ENCODE peak calls at places on chromosome 4, in nine cellular contexts. One of them, this sample, is unnamed.

GRCh38 chr4:2354127-2354526 is 64.3 kb downstream of the ZFYVE28 start:
- DNase-seq in Caki2: no peak
- DNase-seq in sciatic nerve: peak; percentile 33
- DNase-seq in AG20443: peak; percentile 56
- DNase-seq in RWPE2: no peak
- DNase-seq in GM12865: no peak
- DNase-seq in neural crest cell: no peak
- DNase-seq in NCI-H1694 treated with DMSO at 0.1 percent for 48 hours: no peak
- DNase-seq in PC-3: no peak
- DNase-seq in this sample: peak; percentile 18

GRCh38 chr4:5539584-5539983 is 168.8 kb downstream of the EVC2 start:
- DNase-seq in neural crest cell: no peak
- DNase-seq in PC-3: no peak
- DNase-seq in NCI-H1694 treated with DMSO at 0.1 percent for 48 hours: no peak
- DNase-seq in AG20443: no peak
- DNase-seq in RWPE2: no peak
- DNase-seq in sciatic nerve: no peak
- DNase-seq in GM12865: no peak
- DNase-seq in Caki2: no peak
- DNase-seq in this sample: no peak

GRCh38 chr4:156941940-156942548 is 29.6 kb downstream of the PDGFC start:
- DNase-seq in neural crest cell: peak; percentile 17
- DNase-seq in RWPE2: peak; percentile 89
- DNase-seq in Caki2: peak; percentile 84
- DNase-seq in GM12865: no peak
- DNase-seq in PC-3: peak; percentile 90
- DNase-seq in AG20443: no peak
- DNase-seq in sciatic nerve: no peak
- DNase-seq in NCI-H1694 treated with DMSO at 0.1 percent for 48 hours: no peak
- DNase-seq in this sample: peak; percentile 81

GRCh38 chr4:120156115-120156718 is 89.6 kb upstream of the MAD2L1 start:
- DNase-seq in NCI-H1694 treated with DMSO at 0.1 percent for 48 hours: peak; percentile 31
- DNase-seq in Caki2: peak; percentile 22
- DNase-seq in AG20443: peak; percentile 14
- DNase-seq in PC-3: peak; percentile 75
- DNase-seq in neural crest cell: peak; percentile 41
- DNase-seq in GM12865: peak; percentile 82
- DNase-seq in sciatic nerve: no peak
- DNase-seq in RWPE2: no peak
- DNase-seq in this sample: peak; percentile 86

GRCh38 chr4:128924951-128925350 is 115.5 kb downstream of the JADE1 start:
- DNase-seq in sciatic nerve: no peak
- DNase-seq in PC-3: no peak
- DNase-seq in NCI-H1694 treated with DMSO at 0.1 percent for 48 hours: no peak
- DNase-seq in neural crest cell: no peak
- DNase-seq in Caki2: no peak
- DNase-seq in GM12865: no peak
- DNase-seq in RWPE2: no peak
- DNase-seq in AG20443: no peak
- DNase-seq in this sample: peak; percentile 68

GRCh38 chr4:15912961-15913630 is 25.4 kb downstream of the FGFBP1 start:
- DNase-seq in NCI-H1694 treated with DMSO at 0.1 percent for 48 hours: no peak
- DNase-seq in sciatic nerve: no peak
- DNase-seq in neural crest cell: no peak
- DNase-seq in RWPE2: no peak
- DNase-seq in PC-3: no peak
- DNase-seq in Caki2: peak; percentile 82
- DNase-seq in AG20443: no peak
- DNase-seq in GM12865: no peak
- DNase-seq in this sample: peak; percentile 34

GRCh38 chr4:186027405-186027804 is 41.6 kb upstream of the TLR3 start:
- DNase-seq in NCI-H1694 treated with DMSO at 0.1 percent for 48 hours: no peak
- DNase-seq in Caki2: no peak
- DNase-seq in AG20443: no peak
- DNase-seq in GM12865: no peak
- DNase-seq in sciatic nerve: no peak
- DNase-seq in neural crest cell: no peak
- DNase-seq in RWPE2: no peak
- DNase-seq in PC-3: no peak
- DNase-seq in this sample: no peak

GRCh38 chr4:152679414-152680281 is at the start of gene TMEM154:
- DNase-seq in NCI-H1694 treated with DMSO at 0.1 percent for 48 hours: no peak
- DNase-seq in neural crest cell: peak; percentile 54
- DNase-seq in AG20443: peak; percentile 85
- DNase-seq in PC-3: peak; percentile 67
- DNase-seq in RWPE2: peak; percentile 77
- DNase-seq in Caki2: no peak
- DNase-seq in sciatic nerve: peak; percentile 76
- DNase-seq in GM12865: peak; percentile 86
- DNase-seq in this sample: peak; percentile 87

GRCh38 chr4:95835672-95836071 is 4.2 kb upstream of the PDHA2 start:
- DNase-seq in Caki2: peak; percentile 2
- DNase-seq in sciatic nerve: no peak
- DNase-seq in RWPE2: no peak
- DNase-seq in neural crest cell: peak; percentile 18
- DNase-seq in GM12865: peak; percentile 4
- DNase-seq in PC-3: peak; percentile 23
- DNase-seq in AG20443: no peak
- DNase-seq in NCI-H1694 treated with DMSO at 0.1 percent for 48 hours: no peak
- DNase-seq in this sample: peak; percentile 36

GRCh38 chr4:64464581-64464980 is 55.3 kb upstream of the TECRL start:
- DNase-seq in PC-3: no peak
- DNase-seq in NCI-H1694 treated with DMSO at 0.1 percent for 48 hours: no peak
- DNase-seq in Caki2: no peak
- DNase-seq in neural crest cell: no peak
- DNase-seq in RWPE2: no peak
- DNase-seq in GM12865: no peak
- DNase-seq in AG20443: no peak
- DNase-seq in sciatic nerve: no peak
- DNase-seq in this sample: no peak

GRCh38 chr4:152392079-152392478 is 143.8 kb downstream of the FBXW7 start:
- DNase-seq in Caki2: no peak
- DNase-seq in NCI-H1694 treated with DMSO at 0.1 percent for 48 hours: no peak
- DNase-seq in GM12865: no peak
- DNase-seq in AG20443: no peak
- DNase-seq in sciatic nerve: no peak
- DNase-seq in RWPE2: no peak
- DNase-seq in neural crest cell: no peak
- DNase-seq in PC-3: peak; percentile 14
- DNase-seq in this sample: no peak

GRCh38 chr4:16505726-16506125 is 279.5 kb upstream of the TAPT1 start:
- DNase-seq in GM12865: no peak
- DNase-seq in sciatic nerve: no peak
- DNase-seq in NCI-H1694 treated with DMSO at 0.1 percent for 48 hours: no peak
- DNase-seq in RWPE2: no peak
- DNase-seq in Caki2: no peak
- DNase-seq in AG20443: peak; percentile 37
- DNase-seq in PC-3: peak; percentile 20
- DNase-seq in neural crest cell: no peak
- DNase-seq in this sample: peak; percentile 46

GRCh38 chr4:100299019-100299418 is 108.8 kb upstream of the DDIT4L start:
- DNase-seq in PC-3: peak; percentile 29
- DNase-seq in AG20443: peak; percentile 83
- DNase-seq in RWPE2: no peak
- DNase-seq in GM12865: no peak
- DNase-seq in neural crest cell: no peak
- DNase-seq in sciatic nerve: no peak
- DNase-seq in NCI-H1694 treated with DMSO at 0.1 percent for 48 hours: no peak
- DNase-seq in Caki2: peak; percentile 45
- DNase-seq in this sample: peak; percentile 99

GRCh38 chr4:81601270-81601694 is 129.6 kb upstream of the RASGEF1B start:
- DNase-seq in PC-3: peak; percentile 26
- DNase-seq in RWPE2: no peak
- DNase-seq in NCI-H1694 treated with DMSO at 0.1 percent for 48 hours: no peak
- DNase-seq in GM12865: no peak
- DNase-seq in Caki2: no peak
- DNase-seq in sciatic nerve: no peak
- DNase-seq in neural crest cell: no peak
- DNase-seq in AG20443: no peak
- DNase-seq in this sample: peak; percentile 88

GRCh38 chr4:7487464-7487863 is 52.7 kb upstream of the PSAPL1 start:
- DNase-seq in RWPE2: no peak
- DNase-seq in NCI-H1694 treated with DMSO at 0.1 percent for 48 hours: no peak
- DNase-seq in GM12865: no peak
- DNase-seq in Caki2: no peak
- DNase-seq in PC-3: no peak
- DNase-seq in neural crest cell: no peak
- DNase-seq in sciatic nerve: no peak
- DNase-seq in AG20443: no peak
- DNase-seq in this sample: no peak

GRCh38 chr4:103032575-103032974 is 13.1 kb upstream of the SLC9B1 start:
- DNase-seq in GM12865: peak; percentile 46
- DNase-seq in Caki2: peak; percentile 18
- DNase-seq in PC-3: peak; percentile 52
- DNase-seq in RWPE2: no peak
- DNase-seq in AG20443: no peak
- DNase-seq in NCI-H1694 treated with DMSO at 0.1 percent for 48 hours: no peak
- DNase-seq in neural crest cell: no peak
- DNase-seq in sciatic nerve: no peak
- DNase-seq in this sample: peak; percentile 45

GRCh38 chr4:109313168-109314133 is 11.0 kb upstream of the COL25A1 start:
- DNase-seq in neural crest cell: no peak
- DNase-seq in RWPE2: no peak
- DNase-seq in GM12865: no peak
- DNase-seq in sciatic nerve: no peak
- DNase-seq in Caki2: no peak
- DNase-seq in AG20443: no peak
- DNase-seq in PC-3: no peak
- DNase-seq in NCI-H1694 treated with DMSO at 0.1 percent for 48 hours: no peak
- DNase-seq in this sample: no peak

GRCh38 chr4:112951362-112951962 is 98.0 kb upstream of the ANK2 start:
- DNase-seq in GM12865: peak; percentile 4
- DNase-seq in NCI-H1694 treated with DMSO at 0.1 percent for 48 hours: peak; percentile 26
- DNase-seq in Caki2: peak; percentile 8
- DNase-seq in RWPE2: no peak
- DNase-seq in sciatic nerve: no peak
- DNase-seq in neural crest cell: no peak
- DNase-seq in PC-3: peak; percentile 32
- DNase-seq in AG20443: peak; percentile 13
- DNase-seq in this sample: peak; percentile 26

GRCh38 chr4:3660086-3660927 is 105.9 kb upstream of the ADRA2C start:
- DNase-seq in PC-3: no peak
- DNase-seq in AG20443: no peak
- DNase-seq in NCI-H1694 treated with DMSO at 0.1 percent for 48 hours: peak; percentile 43
- DNase-seq in neural crest cell: no peak
- DNase-seq in GM12865: no peak
- DNase-seq in Caki2: no peak
- DNase-seq in RWPE2: no peak
- DNase-seq in sciatic nerve: no peak
- DNase-seq in this sample: no peak

GRCh38 chr4:57071340-57071739 is 38.8 kb downstream of the IGFBP7 start:
- DNase-seq in neural crest cell: no peak
- DNase-seq in GM12865: no peak
- DNase-seq in PC-3: no peak
- DNase-seq in RWPE2: no peak
- DNase-seq in sciatic nerve: no peak
- DNase-seq in NCI-H1694 treated with DMSO at 0.1 percent for 48 hours: no peak
- DNase-seq in AG20443: peak; percentile 49
- DNase-seq in Caki2: no peak
- DNase-seq in this sample: peak; percentile 65

GRCh38 chr4:119286377-119287002 is 35.4 kb downstream of the FABP2 start:
- DNase-seq in NCI-H1694 treated with DMSO at 0.1 percent for 48 hours: no peak
- DNase-seq in Caki2: peak; percentile 22
- DNase-seq in RWPE2: no peak
- DNase-seq in AG20443: peak; percentile 29
- DNase-seq in PC-3: peak; percentile 62
- DNase-seq in sciatic nerve: no peak
- DNase-seq in GM12865: peak; percentile 66
- DNase-seq in neural crest cell: no peak
- DNase-seq in this sample: peak; percentile 90

GRCh38 chr4:122625156-122625555 is 4.3 kb upstream of the IL21 start:
- DNase-seq in NCI-H1694 treated with DMSO at 0.1 percent for 48 hours: no peak
- DNase-seq in PC-3: peak; percentile 47
- DNase-seq in sciatic nerve: no peak
- DNase-seq in Caki2: no peak
- DNase-seq in GM12865: no peak
- DNase-seq in RWPE2: no peak
- DNase-seq in neural crest cell: no peak
- DNase-seq in AG20443: peak; percentile 55
- DNase-seq in this sample: peak; percentile 80

GRCh38 chr4:146343199-146343598 is 128.9 kb downstream of the REELD1 start:
- DNase-seq in NCI-H1694 treated with DMSO at 0.1 percent for 48 hours: no peak
- DNase-seq in Caki2: no peak
- DNase-seq in PC-3: no peak
- DNase-seq in neural crest cell: no peak
- DNase-seq in GM12865: peak; percentile 75
- DNase-seq in AG20443: no peak
- DNase-seq in RWPE2: no peak
- DNase-seq in sciatic nerve: no peak
- DNase-seq in this sample: no peak

This sample was measured in cardiac fibroblast.